ENCODE peak calls at places on chromosomes 3 and 15, in six cellular contexts. One of them, this sample, is unnamed.

GRCh38 chr15:88574646-88575045 is 28.2 kb upstream of the DET1 start:
- DNase-seq in coronary artery: no peak
- DNase-seq in choroid plexus epithelial cell: no peak
- DNase-seq in heart right ventricle: no peak
- DNase-seq in A172: no peak
- DNase-seq in HuH-7: no peak
- DNase-seq in this sample: no peak

GRCh38 chr3:71095511-71096305 is 487.8 kb downstream of the FOXP1 start:
- DNase-seq in choroid plexus epithelial cell: peak; percentile 59
- DNase-seq in heart right ventricle: no peak
- DNase-seq in A172: no peak
- DNase-seq in HuH-7: no peak
- DNase-seq in coronary artery: no peak
- DNase-seq in this sample: no peak

GRCh38 chr3:149179225-149179624 is 42.4 kb downstream of the CP start:
- DNase-seq in heart right ventricle: no peak
- DNase-seq in A172: peak; percentile 58
- DNase-seq in choroid plexus epithelial cell: peak; percentile 56
- DNase-seq in coronary artery: no peak
- DNase-seq in HuH-7: no peak
- DNase-seq in this sample: no peak

GRCh38 chr15:77839431-77839830 is 206.7 kb upstream of the LINGO1 start:
- DNase-seq in heart right ventricle: no peak
- DNase-seq in A172: no peak
- DNase-seq in coronary artery: no peak
- DNase-seq in HuH-7: no peak
- DNase-seq in choroid plexus epithelial cell: no peak
- DNase-seq in this sample: no peak

GRCh38 chr15:22918056-22918455 is 62.1 kb downstream of the CYFIP1 start:
- DNase-seq in HuH-7: no peak
- DNase-seq in heart right ventricle: no peak
- DNase-seq in A172: peak; percentile 68
- DNase-seq in coronary artery: no peak
- DNase-seq in choroid plexus epithelial cell: peak; percentile 32
- DNase-seq in this sample: no peak

GRCh38 chr3:69011331-69011730 is 2.2 kb downstream of the EOGT start:
- DNase-seq in choroid plexus epithelial cell: no peak
- DNase-seq in coronary artery: no peak
- DNase-seq in A172: no peak
- DNase-seq in heart right ventricle: no peak
- DNase-seq in HuH-7: no peak
- DNase-seq in this sample: no peak

GRCh38 chr3:53594276-53594675 is 99.9 kb downstream of the CACNA1D start:
- DNase-seq in A172: no peak
- DNase-seq in choroid plexus epithelial cell: no peak
- DNase-seq in heart right ventricle: no peak
- DNase-seq in coronary artery: no peak
- DNase-seq in HuH-7: no peak
- DNase-seq in this sample: no peak

GRCh38 chr3:187274977-187275338 is 16.6 kb downstream of the MASP1 start:
- DNase-seq in choroid plexus epithelial cell: no peak
- DNase-seq in coronary artery: no peak
- DNase-seq in HuH-7: no peak
- DNase-seq in heart right ventricle: no peak
- DNase-seq in A172: no peak
- DNase-seq in this sample: no peak

GRCh38 chr3:95923496-95924210 is 890.7 kb upstream of the EPHA6 start:
- DNase-seq in choroid plexus epithelial cell: peak; percentile 68
- DNase-seq in coronary artery: no peak
- DNase-seq in HuH-7: no peak
- DNase-seq in heart right ventricle: no peak
- DNase-seq in A172: peak; percentile 82
- DNase-seq in this sample: no peak

GRCh38 chr3:161217496-161217895 is 3.6 kb upstream of the NMD3 start:
- DNase-seq in heart right ventricle: no peak
- DNase-seq in A172: peak; percentile 70
- DNase-seq in HuH-7: no peak
- DNase-seq in choroid plexus epithelial cell: peak; percentile 25
- DNase-seq in coronary artery: no peak
- DNase-seq in this sample: no peak

GRCh38 chr3:42228796-42229195 is 37.2 kb downstream of the CCK start:
- DNase-seq in heart right ventricle: no peak
- DNase-seq in A172: peak; percentile 10
- DNase-seq in choroid plexus epithelial cell: peak; percentile 49
- DNase-seq in HuH-7: no peak
- DNase-seq in coronary artery: no peak
- DNase-seq in this sample: no peak

GRCh38 chr3:126308394-126309125 is 48.6 kb downstream of the KLF15 start:
- DNase-seq in choroid plexus epithelial cell: no peak
- DNase-seq in A172: no peak
- DNase-seq in coronary artery: no peak
- DNase-seq in HuH-7: no peak
- DNase-seq in heart right ventricle: no peak
- DNase-seq in this sample: no peak

GRCh38 chr15:95679847-95680582 is 650.5 kb upstream of the NR2F2 start:
- DNase-seq in coronary artery: no peak
- DNase-seq in heart right ventricle: no peak
- DNase-seq in choroid plexus epithelial cell: no peak
- DNase-seq in HuH-7: no peak
- DNase-seq in A172: no peak
- DNase-seq in this sample: no peak

GRCh38 chr3:106819445-106819844 is 557.8 kb upstream of the CCDC54 start:
- DNase-seq in HuH-7: no peak
- DNase-seq in heart right ventricle: no peak
- DNase-seq in choroid plexus epithelial cell: no peak
- DNase-seq in coronary artery: no peak
- DNase-seq in A172: no peak
- DNase-seq in this sample: no peak

GRCh38 chr3:195913382-195913781 is 5.0 kb upstream of the TNK2 start:
- DNase-seq in choroid plexus epithelial cell: no peak
- DNase-seq in A172: no peak
- DNase-seq in heart right ventricle: no peak
- DNase-seq in coronary artery: no peak
- DNase-seq in HuH-7: no peak
- DNase-seq in this sample: no peak

GRCh38 chr3:105691053-105691452 is 177.8 kb downstream of the CBLB start:
- DNase-seq in A172: no peak
- DNase-seq in HuH-7: no peak
- DNase-seq in heart right ventricle: no peak
- DNase-seq in coronary artery: no peak
- DNase-seq in choroid plexus epithelial cell: no peak
- DNase-seq in this sample: no peak

GRCh38 chr3:64084640-64085039 is 61.3 kb upstream of the PSMD6 start:
- DNase-seq in heart right ventricle: no peak
- DNase-seq in A172: peak; percentile 93
- DNase-seq in choroid plexus epithelial cell: peak; percentile 57
- DNase-seq in coronary artery: no peak
- DNase-seq in HuH-7: no peak
- DNase-seq in this sample: no peak

This sample was measured in right cardiac atrium.